ENCODE peak calls at places on chromosomes 4 and X, in five cellular contexts. One of them, this sample, is unnamed.

GRCh38 chrX:14095702-14096101 is 66.0 kb upstream of the GEMIN8 start:
- DNase-seq in amniotic stem cell: no peak
- DNase-seq in SW480: peak
- DNase-seq in GM12891: peak
- DNase-seq in hypothalamus: no peak
- DNase-seq in this sample: no peak

GRCh38 chr4:145351162-145351561 is 130.5 kb upstream of the SMAD1 start:
- DNase-seq in amniotic stem cell: no peak
- DNase-seq in SW480: no peak
- DNase-seq in GM12891: no peak
- DNase-seq in hypothalamus: no peak
- DNase-seq in this sample: no peak

GRCh38 chrX:139932077-139932900 is 564 bp downstream of the ATP11C start:
- DNase-seq in amniotic stem cell: no peak
- DNase-seq in SW480: peak
- DNase-seq in GM12891: no peak
- DNase-seq in hypothalamus: peak
- DNase-seq in this sample: no peak

GRCh38 chr4:134632056-134632455 is 430.5 kb upstream of the PABPC4L start:
- DNase-seq in amniotic stem cell: no peak
- DNase-seq in SW480: no peak
- DNase-seq in GM12891: no peak
- DNase-seq in hypothalamus: no peak
- DNase-seq in this sample: no peak

GRCh38 chr4:70759627-70760026 is 37.9 kb downstream of the RUFY3 start:
- DNase-seq in amniotic stem cell: no peak
- DNase-seq in SW480: no peak
- DNase-seq in GM12891: no peak
- DNase-seq in hypothalamus: no peak
- DNase-seq in this sample: no peak

GRCh38 chrX:85359051-85359450 is 20.4 kb downstream of the POF1B start:
- DNase-seq in amniotic stem cell: no peak
- DNase-seq in SW480: no peak
- DNase-seq in GM12891: no peak
- DNase-seq in hypothalamus: no peak
- DNase-seq in this sample: no peak

GRCh38 chr4:8915201-8916200 is 43.9 kb upstream of the HMX1 start:
- DNase-seq in amniotic stem cell: no peak
- DNase-seq in SW480: no peak
- DNase-seq in GM12891: peak
- DNase-seq in hypothalamus: no peak
- DNase-seq in this sample: no peak

GRCh38 chr4:8050555-8051206 is 107.9 kb downstream of the ABLIM2 start:
- DNase-seq in amniotic stem cell: no peak
- DNase-seq in SW480: peak
- DNase-seq in GM12891: no peak
- DNase-seq in hypothalamus: no peak
- DNase-seq in this sample: no peak

GRCh38 chrX:152306331-152306730 is 144.8 kb downstream of the GABRA3 start:
- DNase-seq in amniotic stem cell: no peak
- DNase-seq in SW480: no peak
- DNase-seq in GM12891: no peak
- DNase-seq in hypothalamus: no peak
- DNase-seq in this sample: no peak

GRCh38 chr4:152972821-152973613 is 36.9 kb downstream of the FHDC1 start:
- DNase-seq in amniotic stem cell: peak
- DNase-seq in SW480: no peak
- DNase-seq in GM12891: no peak
- DNase-seq in hypothalamus: no peak
- DNase-seq in this sample: peak

GRCh38 chr4:1521821-1522361 is 115.6 kb upstream of the NKX1-1 start:
- DNase-seq in amniotic stem cell: no peak
- DNase-seq in SW480: no peak
- DNase-seq in GM12891: no peak
- DNase-seq in hypothalamus: no peak
- DNase-seq in this sample: no peak

GRCh38 chr4:138634915-138635314 is 380.7 kb upstream of the NOCT start:
- DNase-seq in amniotic stem cell: no peak
- DNase-seq in SW480: no peak
- DNase-seq in GM12891: no peak
- DNase-seq in hypothalamus: no peak
- DNase-seq in this sample: no peak

GRCh38 chr4:187603093-187603395 is 392.5 kb upstream of the ZFP42 start:
- DNase-seq in amniotic stem cell: peak
- DNase-seq in SW480: no peak
- DNase-seq in GM12891: no peak
- DNase-seq in hypothalamus: no peak
- DNase-seq in this sample: no peak

GRCh38 chrX:10741496-10742048 is 121.2 kb upstream of the MID1 start:
- DNase-seq in amniotic stem cell: no peak
- DNase-seq in SW480: no peak
- DNase-seq in GM12891: no peak
- DNase-seq in hypothalamus: no peak
- DNase-seq in this sample: no peak